ENCODE peak calls at places on chromosome 17, in five cellular contexts. F, C, M, U and G are unnamed samples.

GRCh38 chr17:15432807-15433547 is 34.4 kb downstream of the CDRT4 start:
- DNase-seq in F (no peak), C (no peak), M (no peak), U (peak), G (no peak)

GRCh38 chr17:27579897-27580321 is 51.1 kb upstream of the LGALS9 start:
- DNase-seq in F (no peak), C (no peak), M (no peak), U (no peak), G (no peak)

GRCh38 chr17:57619061-57619937 is 125.8 kb downstream of the CCDC182 start:
- DNase-seq in F (no peak), C (no peak), M (no peak), U (peak), G (no peak)

GRCh38 chr17:68516732-68517131 is 4.5 kb downstream of the PRKAR1A start:
- DNase-seq in F (no peak), C (no peak), M (no peak), U (no peak), G (no peak)

GRCh38 chr17:5110816-5111215 is 862 bp downstream of the ZNF232 start:
- DNase-seq in F (no peak), C (no peak), M (no peak), U (no peak), G (no peak)

GRCh38 chr17:28675485-28675884 is 13.5 kb downstream of the SUPT6H start:
- DNase-seq in F (no peak), C (no peak), M (peak), U (peak), G (no peak)

GRCh38 chr17:78844301-78845005 is 3.8 kb upstream of the USP36 start:
- DNase-seq in F (no peak), C (no peak), M (no peak), U (no peak), G (no peak)

GRCh38 chr17:46862949-46863348 is 11.6 kb downstream of the WNT9B start:
- DNase-seq in F (no peak), C (no peak), M (no peak), U (no peak), G (no peak)

GRCh38 chr17:39110435-39111136 is 40.9 kb downstream of the PLXDC1 start:
- DNase-seq in F (no peak), C (no peak), M (no peak), U (no peak), G (no peak)

GRCh38 chr17:75652934-75653549 is 13.9 kb downstream of the RECQL5 start:
- DNase-seq in F (no peak), C (no peak), M (no peak), U (peak), G (no peak)

GRCh38 chr17:43465049-43465448 is 18.7 kb upstream of the DHX8 start:
- DNase-seq in F (no peak), C (no peak), M (no peak), U (no peak), G (no peak)